ENCODE peak calls at places on chromosome 20, in four cellular contexts. One of them, this sample, is unnamed.

GRCh38 chr20:37680420-37680819 is 13.4 kb upstream of the CTNNBL1 start:
- DNase-seq in neural crest cell: no peak
- DNase-seq in cardiac fibroblast: no peak
- DNase-seq in dorsolateral prefrontal cortex: no peak
- DNase-seq in this sample: no peak

GRCh38 chr20:38623061-38623460 is 21.5 kb downstream of the ARHGAP40 start:
- DNase-seq in cardiac fibroblast: no peak
- DNase-seq in dorsolateral prefrontal cortex: no peak
- DNase-seq in neural crest cell: no peak
- DNase-seq in this sample: no peak

GRCh38 chr20:1336699-1337387 is 7.9 kb upstream of the SDCBP2 start:
- DNase-seq in dorsolateral prefrontal cortex: no peak
- DNase-seq in neural crest cell: no peak
- DNase-seq in cardiac fibroblast: peak
- DNase-seq in this sample: no peak

GRCh38 chr20:19867074-19867473 is 109.0 kb downstream of the RIN2 start:
- DNase-seq in cardiac fibroblast: peak
- DNase-seq in dorsolateral prefrontal cortex: no peak
- DNase-seq in neural crest cell: no peak
- DNase-seq in this sample: no peak

GRCh38 chr20:3430376-3431069 is 23.1 kb upstream of the DNAAF9 start:
- DNase-seq in neural crest cell: no peak
- DNase-seq in dorsolateral prefrontal cortex: no peak
- DNase-seq in cardiac fibroblast: no peak
- DNase-seq in this sample: no peak

GRCh38 chr20:45822863-45823262 is 4.2 kb downstream of the TNNC2 start:
- DNase-seq in dorsolateral prefrontal cortex: no peak
- DNase-seq in cardiac fibroblast: no peak
- DNase-seq in neural crest cell: no peak
- DNase-seq in this sample: no peak

GRCh38 chr20:37071481-37071911 is 24.3 kb downstream of the RBL1 start:
- DNase-seq in cardiac fibroblast: peak
- DNase-seq in neural crest cell: no peak
- DNase-seq in dorsolateral prefrontal cortex: no peak
- DNase-seq in this sample: no peak

GRCh38 chr20:52230406-52230805 is 38.8 kb upstream of the ZFP64 start:
- DNase-seq in cardiac fibroblast: peak
- DNase-seq in dorsolateral prefrontal cortex: no peak
- DNase-seq in neural crest cell: no peak
- DNase-seq in this sample: no peak

GRCh38 chr20:16575390-16576140 is 2.3 kb upstream of the KIF16B start:
- DNase-seq in neural crest cell: no peak
- DNase-seq in cardiac fibroblast: no peak
- DNase-seq in dorsolateral prefrontal cortex: no peak
- DNase-seq in this sample: no peak

GRCh38 chr20:22182148-22182547 is 402.2 kb downstream of the FOXA2 start:
- DNase-seq in neural crest cell: no peak
- DNase-seq in cardiac fibroblast: no peak
- DNase-seq in dorsolateral prefrontal cortex: no peak
- DNase-seq in this sample: no peak

DNA sequence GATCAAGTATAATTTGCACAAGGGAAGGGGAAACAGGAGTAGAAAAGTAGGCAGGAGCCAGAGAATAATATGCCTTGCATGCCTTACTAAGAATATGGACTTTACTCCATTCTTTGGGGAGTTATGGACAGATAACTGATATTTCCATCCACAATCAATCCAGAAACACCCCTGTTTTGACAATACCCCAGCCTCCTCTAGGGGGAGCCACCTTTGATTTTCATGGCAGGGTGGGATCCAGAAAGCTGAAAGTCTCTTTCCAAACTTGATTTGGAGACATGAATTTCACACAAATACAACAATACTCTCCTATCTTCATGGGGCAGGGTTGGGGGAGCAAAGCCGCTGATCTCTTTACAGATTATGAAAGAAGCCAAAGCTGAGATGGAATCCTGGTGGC is 404.1 kb downstream of the FOXA2 start:
- DNase-seq in dorsolateral prefrontal cortex: no peak
- DNase-seq in cardiac fibroblast: no peak
- DNase-seq in neural crest cell: peak
- DNase-seq in this sample: no peak
- TF ChIP-seq CTCF in dorsolateral prefrontal cortex: no peak
- TF ChIP-seq CTCF in cardiac fibroblast: no peak
- TF ChIP-seq CTCF in neural crest cell: peak
- TF ChIP-seq CTCF in this sample: peak

DNA sequence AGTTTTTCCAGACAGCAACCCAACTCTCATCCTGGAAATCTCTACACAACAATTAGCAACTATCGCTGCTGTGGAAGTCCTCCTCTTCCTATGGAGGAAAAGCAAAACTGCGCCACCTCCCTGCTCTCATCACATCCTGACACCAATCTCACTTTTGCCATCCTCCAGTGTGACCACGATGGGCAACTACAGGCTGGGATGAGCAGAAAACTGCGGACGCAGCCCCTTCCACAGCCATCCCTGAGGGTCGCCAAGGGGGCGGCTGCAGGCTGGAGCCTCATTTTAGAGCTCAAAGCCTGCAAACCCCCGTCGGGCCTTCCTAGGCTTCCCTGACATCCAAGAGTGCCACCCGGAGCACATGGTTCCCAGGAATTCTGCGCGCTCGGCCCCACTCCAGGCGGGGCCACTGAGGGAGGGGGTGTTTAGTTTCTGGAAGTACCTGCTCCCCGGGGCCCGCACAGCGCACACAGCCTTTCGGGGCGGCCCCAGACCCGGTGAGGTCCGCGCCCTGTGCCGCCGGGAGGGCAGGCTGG is 1.2 kb downstream of the TCFL5 start:
- DNase-seq in dorsolateral prefrontal cortex: peak
- DNase-seq in neural crest cell: no peak
- DNase-seq in cardiac fibroblast: peak
- DNase-seq in this sample: no peak
- TF ChIP-seq CTCF in dorsolateral prefrontal cortex: peak
- TF ChIP-seq CTCF in neural crest cell: no peak
- TF ChIP-seq CTCF in cardiac fibroblast: no peak
- TF ChIP-seq CTCF in this sample: no peak

GRCh38 chr20:10185741-10186558 is 32.7 kb upstream of the SNAP25 start:
- DNase-seq in neural crest cell: no peak
- DNase-seq in dorsolateral prefrontal cortex: no peak
- DNase-seq in cardiac fibroblast: peak
- DNase-seq in this sample: no peak
- TF ChIP-seq CTCF in neural crest cell: no peak
- TF ChIP-seq CTCF in dorsolateral prefrontal cortex: no peak
- TF ChIP-seq CTCF in cardiac fibroblast: no peak
- TF ChIP-seq CTCF in this sample: no peak

GRCh38 chr20:35049776-35050352 is 42.7 kb downstream of the TRPC4AP start:
- DNase-seq in neural crest cell: no peak
- DNase-seq in dorsolateral prefrontal cortex: no peak
- DNase-seq in cardiac fibroblast: no peak
- DNase-seq in this sample: no peak

DNA sequence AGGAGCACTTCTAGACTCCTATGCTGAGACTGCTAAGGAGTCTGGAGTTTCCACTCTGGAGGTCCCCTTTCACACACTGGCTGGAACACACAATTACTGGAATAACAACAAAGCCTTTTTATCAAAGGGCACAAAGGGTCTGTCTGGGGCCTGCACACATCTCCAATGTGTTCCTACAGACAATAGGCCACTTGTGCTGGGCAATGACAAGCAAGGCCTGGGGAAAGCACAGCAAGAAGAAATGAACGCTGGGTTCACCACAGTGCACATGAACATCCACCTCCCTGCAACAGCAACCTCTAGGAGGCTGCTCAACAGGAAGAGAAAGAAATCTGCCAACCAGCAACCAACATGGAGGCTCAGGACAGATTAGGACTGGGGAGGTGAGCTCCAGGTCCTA is 43.9 kb downstream of the TRPC4AP start:
- DNase-seq in neural crest cell: peak
- DNase-seq in dorsolateral prefrontal cortex: peak
- DNase-seq in cardiac fibroblast: no peak
- DNase-seq in this sample: no peak
- TF ChIP-seq CTCF in neural crest cell: no peak
- TF ChIP-seq CTCF in dorsolateral prefrontal cortex: no peak
- TF ChIP-seq CTCF in cardiac fibroblast: no peak
- TF ChIP-seq CTCF in this sample: no peak

GRCh38 chr20:59994697-59995122 is 36.5 kb downstream of the CDH26 start:
- DNase-seq in cardiac fibroblast: peak
- DNase-seq in neural crest cell: no peak
- DNase-seq in dorsolateral prefrontal cortex: no peak
- DNase-seq in this sample: no peak

GRCh38 chr20:59996112-59996511 is 37.9 kb downstream of the CDH26 start:
- DNase-seq in dorsolateral prefrontal cortex: no peak
- DNase-seq in cardiac fibroblast: no peak
- DNase-seq in neural crest cell: no peak
- DNase-seq in this sample: no peak

GRCh38 chr20:59993736-59994484 is 35.7 kb downstream of the CDH26 start:
- DNase-seq in neural crest cell: no peak
- DNase-seq in dorsolateral prefrontal cortex: no peak
- DNase-seq in cardiac fibroblast: no peak
- DNase-seq in this sample: no peak

GRCh38 chr20:59988141-59988540 is 29.9 kb downstream of the CDH26 start:
- DNase-seq in neural crest cell: no peak
- DNase-seq in cardiac fibroblast: no peak
- DNase-seq in dorsolateral prefrontal cortex: no peak
- DNase-seq in this sample: no peak

GRCh38 chr20:59992531-59992930 is 34.3 kb downstream of the CDH26 start:
- DNase-seq in neural crest cell: no peak
- DNase-seq in dorsolateral prefrontal cortex: no peak
- DNase-seq in cardiac fibroblast: no peak
- DNase-seq in this sample: no peak
- TF ChIP-seq CTCF in neural crest cell: no peak
- TF ChIP-seq CTCF in dorsolateral prefrontal cortex: peak
- TF ChIP-seq CTCF in cardiac fibroblast: no peak
- TF ChIP-seq CTCF in this sample: no peak

GRCh38 chr20:44478188-44478587 is 2.5 kb downstream of the TTPAL start:
- DNase-seq in cardiac fibroblast: no peak
- DNase-seq in dorsolateral prefrontal cortex: no peak
- DNase-seq in neural crest cell: no peak
- DNase-seq in this sample: no peak

GRCh38 chr20:44479643-44480042 is 4.0 kb downstream of the TTPAL start:
- DNase-seq in cardiac fibroblast: no peak
- DNase-seq in dorsolateral prefrontal cortex: no peak
- DNase-seq in neural crest cell: no peak
- DNase-seq in this sample: no peak

GRCh38 chr20:44481719-44482416 is 6.2 kb downstream of the TTPAL start:
- DNase-seq in neural crest cell: no peak
- DNase-seq in dorsolateral prefrontal cortex: no peak
- DNase-seq in cardiac fibroblast: no peak
- DNase-seq in this sample: no peak

GRCh38 chr20:44477151-44477550 is 1.5 kb downstream of the TTPAL start:
- DNase-seq in dorsolateral prefrontal cortex: no peak
- DNase-seq in cardiac fibroblast: no peak
- DNase-seq in neural crest cell: no peak
- DNase-seq in this sample: no peak

DNA sequence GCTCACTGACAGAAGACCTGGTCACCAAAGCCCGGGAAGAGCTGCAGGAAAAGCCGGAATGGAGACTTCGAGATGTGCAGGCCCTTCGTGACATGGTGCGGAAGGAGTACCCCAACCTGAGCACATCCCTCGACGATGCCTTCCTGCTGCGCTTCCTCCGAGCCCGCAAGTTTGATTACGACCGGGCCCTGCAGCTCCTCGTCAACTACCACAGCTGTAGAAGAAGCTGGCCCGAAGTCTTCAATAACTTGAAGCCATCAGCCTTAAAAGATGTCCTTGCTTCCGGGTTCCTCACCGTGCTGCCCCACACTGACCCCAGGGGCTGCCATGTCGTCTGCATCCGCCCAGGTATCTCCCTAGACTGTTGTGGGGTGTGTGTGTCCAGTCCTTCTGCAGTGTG is 4.4 kb downstream of the TTPAL start:
- DNase-seq in neural crest cell: no peak
- DNase-seq in cardiac fibroblast: no peak
- DNase-seq in dorsolateral prefrontal cortex: no peak
- DNase-seq in this sample: no peak
- TF ChIP-seq CTCF in neural crest cell: no peak
- TF ChIP-seq CTCF in cardiac fibroblast: no peak
- TF ChIP-seq CTCF in dorsolateral prefrontal cortex: no peak
- TF ChIP-seq CTCF in this sample: no peak

GRCh38 chr20:24993337-24994185 is 1.0 kb upstream of the APMAP start:
- DNase-seq in neural crest cell: no peak
- DNase-seq in cardiac fibroblast: peak
- DNase-seq in dorsolateral prefrontal cortex: no peak
- DNase-seq in this sample: no peak

GRCh38 chr20:24992420-24993205 is at the start of gene APMAP:
- DNase-seq in cardiac fibroblast: peak
- DNase-seq in neural crest cell: peak
- DNase-seq in dorsolateral prefrontal cortex: peak
- DNase-seq in this sample: peak

GRCh38 chr20:24994186-24994465 is 1.6 kb upstream of the APMAP start:
- DNase-seq in cardiac fibroblast: no peak
- DNase-seq in neural crest cell: no peak
- DNase-seq in dorsolateral prefrontal cortex: no peak
- DNase-seq in this sample: no peak

GRCh38 chr20:24990810-24991252 is 1.7 kb downstream of the APMAP start:
- DNase-seq in cardiac fibroblast: no peak
- DNase-seq in dorsolateral prefrontal cortex: no peak
- DNase-seq in neural crest cell: no peak
- DNase-seq in this sample: no peak

DNA sequence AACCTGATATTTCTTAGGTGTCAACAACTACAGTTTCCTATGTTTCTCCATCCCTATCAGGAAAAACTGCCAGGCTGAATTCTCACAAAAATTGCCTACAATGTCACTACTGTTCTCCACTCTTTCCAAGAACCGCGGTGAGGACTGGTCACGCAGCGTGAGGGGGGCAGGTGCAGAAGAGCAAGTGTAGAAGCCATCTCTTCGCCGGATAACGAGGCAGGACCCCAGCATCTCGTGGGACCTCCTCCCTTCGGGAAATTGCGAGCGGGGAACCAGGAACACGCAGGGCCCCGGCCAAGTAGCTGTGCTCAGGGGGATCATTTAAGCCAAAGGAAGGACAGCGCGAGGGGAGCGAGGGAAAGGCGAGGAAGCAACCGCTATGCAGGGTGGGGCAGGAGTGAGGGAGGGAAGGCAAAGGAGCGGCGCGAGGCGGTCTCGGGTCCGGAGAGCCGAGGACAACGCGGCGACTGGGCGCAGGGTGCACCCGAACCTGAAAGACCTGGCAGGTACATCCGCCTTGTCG is 593 bp downstream of the APMAP start:
- DNase-seq in neural crest cell: no peak
- DNase-seq in dorsolateral prefrontal cortex: no peak
- DNase-seq in cardiac fibroblast: peak
- DNase-seq in this sample: no peak
- TF ChIP-seq CTCF in neural crest cell: no peak
- TF ChIP-seq CTCF in dorsolateral prefrontal cortex: no peak
- TF ChIP-seq CTCF in cardiac fibroblast: no peak
- TF ChIP-seq CTCF in this sample: no peak

DNA sequence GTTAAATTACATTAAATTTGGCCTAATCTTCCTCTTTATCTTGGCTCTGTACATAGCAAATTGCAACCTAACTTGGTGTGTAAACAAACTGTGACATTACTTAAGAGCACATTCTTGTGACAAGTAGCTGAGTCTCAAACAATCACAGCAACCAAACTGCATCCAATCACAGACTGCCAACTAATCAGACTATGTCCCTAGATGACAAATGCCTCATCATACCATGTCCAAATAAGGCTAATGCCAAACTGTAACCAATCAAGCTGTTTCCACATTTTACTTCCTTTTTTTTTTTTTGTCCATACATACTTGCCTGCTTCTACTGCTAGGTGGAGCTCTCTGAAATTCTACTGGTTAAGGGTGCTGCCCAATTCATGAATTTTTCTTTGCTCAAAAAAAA is 209.0 kb downstream of the BMP2 start:
- DNase-seq in dorsolateral prefrontal cortex: no peak
- DNase-seq in neural crest cell: no peak
- DNase-seq in cardiac fibroblast: no peak
- DNase-seq in this sample: no peak
- TF ChIP-seq CTCF in dorsolateral prefrontal cortex: no peak
- TF ChIP-seq CTCF in neural crest cell: no peak
- TF ChIP-seq CTCF in cardiac fibroblast: no peak
- TF ChIP-seq CTCF in this sample: no peak

This sample was measured in progenitor cell of endocrine pancreas.